ENCODE peak calls at places on chromosomes 5 and 9, in eight cellular contexts. One of them, this sample, is unnamed.

GRCh38 chr5:14615365-14615764 is 33.8 kb downstream of the OTULINL start:
- DNase-seq in PC-3: peak
- DNase-seq in WTC11: no peak
- DNase-seq in cardiac fibroblast: no peak
- DNase-seq in progenitor cell of endocrine pancreas: no peak
- DNase-seq in CD4-positive, alpha-beta T cell: no peak
- DNase-seq in PC-9: no peak
- DNase-seq in thoracic aorta: no peak
- DNase-seq in this sample: no peak

GRCh38 chr5:137954131-137954879 is 65.0 kb downstream of the PKD2L2 start:
- DNase-seq in PC-3: peak
- DNase-seq in WTC11: no peak
- DNase-seq in cardiac fibroblast: peak
- DNase-seq in progenitor cell of endocrine pancreas: no peak
- DNase-seq in CD4-positive, alpha-beta T cell: no peak
- DNase-seq in PC-9: no peak
- DNase-seq in thoracic aorta: peak
- DNase-seq in this sample: no peak

GRCh38 chr9:117706421-117707150 is 2.4 kb downstream of the TLR4 start:
- DNase-seq in PC-3: no peak
- DNase-seq in WTC11: no peak
- DNase-seq in cardiac fibroblast: peak
- DNase-seq in progenitor cell of endocrine pancreas: no peak
- DNase-seq in CD4-positive, alpha-beta T cell: no peak
- DNase-seq in PC-9: no peak
- DNase-seq in thoracic aorta: no peak
- DNase-seq in this sample: no peak

GRCh38 chr5:134530375-134531077 is 5.1 kb downstream of the JADE2 start:
- DNase-seq in PC-3: no peak
- DNase-seq in WTC11: no peak
- DNase-seq in cardiac fibroblast: no peak
- DNase-seq in progenitor cell of endocrine pancreas: no peak
- DNase-seq in CD4-positive, alpha-beta T cell: no peak
- DNase-seq in PC-9: no peak
- DNase-seq in thoracic aorta: no peak
- DNase-seq in this sample: no peak

GRCh38 chr5:146520731-146521130 is 4.7 kb upstream of the GPR151 start:
- DNase-seq in PC-3: peak
- DNase-seq in WTC11: no peak
- DNase-seq in cardiac fibroblast: no peak
- DNase-seq in progenitor cell of endocrine pancreas: no peak
- DNase-seq in CD4-positive, alpha-beta T cell: no peak
- DNase-seq in PC-9: no peak
- DNase-seq in thoracic aorta: no peak
- DNase-seq in this sample: no peak

GRCh38 chr9:35729700-35730485 is 2.1 kb downstream of the TLN1 start:
- DNase-seq in PC-3: peak
- DNase-seq in WTC11: peak
- DNase-seq in cardiac fibroblast: peak
- DNase-seq in progenitor cell of endocrine pancreas: no peak
- DNase-seq in CD4-positive, alpha-beta T cell: no peak
- DNase-seq in PC-9: no peak
- DNase-seq in thoracic aorta: no peak
- DNase-seq in this sample: no peak

GRCh38 chr5:76402251-76402879 is 720 bp upstream of the IQGAP2 start:
- DNase-seq in PC-3: no peak
- DNase-seq in WTC11: peak
- DNase-seq in cardiac fibroblast: no peak
- DNase-seq in progenitor cell of endocrine pancreas: peak
- DNase-seq in CD4-positive, alpha-beta T cell: peak
- DNase-seq in PC-9: peak
- DNase-seq in thoracic aorta: no peak
- DNase-seq in this sample: peak

GRCh38 chr5:37075399-37075950 is 173.7 kb downstream of the CPLANE1 start:
- DNase-seq in PC-3: no peak
- DNase-seq in WTC11: no peak
- DNase-seq in cardiac fibroblast: no peak
- DNase-seq in progenitor cell of endocrine pancreas: no peak
- DNase-seq in CD4-positive, alpha-beta T cell: no peak
- DNase-seq in PC-9: no peak
- DNase-seq in thoracic aorta: no peak
- DNase-seq in this sample: no peak

GRCh38 chr9:101468116-101468515 is 32.5 kb upstream of the ALDOB start:
- DNase-seq in PC-3: no peak
- DNase-seq in WTC11: no peak
- DNase-seq in cardiac fibroblast: no peak
- DNase-seq in progenitor cell of endocrine pancreas: no peak
- DNase-seq in CD4-positive, alpha-beta T cell: no peak
- DNase-seq in PC-9: no peak
- DNase-seq in thoracic aorta: no peak
- DNase-seq in this sample: no peak

GRCh38 chr5:159855476-159856157 is 60.7 kb upstream of the ADRA1B start:
- DNase-seq in PC-3: no peak
- DNase-seq in WTC11: no peak
- DNase-seq in cardiac fibroblast: peak
- DNase-seq in progenitor cell of endocrine pancreas: no peak
- DNase-seq in CD4-positive, alpha-beta T cell: no peak
- DNase-seq in PC-9: no peak
- DNase-seq in thoracic aorta: no peak
- DNase-seq in this sample: no peak

GRCh38 chr5:38167562-38167996 is 90.8 kb upstream of the EGFLAM start:
- DNase-seq in PC-3: no peak
- DNase-seq in WTC11: no peak
- DNase-seq in cardiac fibroblast: no peak
- DNase-seq in progenitor cell of endocrine pancreas: no peak
- DNase-seq in CD4-positive, alpha-beta T cell: no peak
- DNase-seq in PC-9: no peak
- DNase-seq in thoracic aorta: no peak
- DNase-seq in this sample: no peak

GRCh38 chr5:151581347-151581746 is 9.8 kb downstream of the FAT2 start:
- DNase-seq in PC-3: no peak
- DNase-seq in WTC11: no peak
- DNase-seq in cardiac fibroblast: no peak
- DNase-seq in progenitor cell of endocrine pancreas: no peak
- DNase-seq in CD4-positive, alpha-beta T cell: no peak
- DNase-seq in PC-9: no peak
- DNase-seq in thoracic aorta: no peak
- DNase-seq in this sample: no peak

GRCh38 chr9:136189394-136190236 is 15.3 kb downstream of the LHX3 start:
- DNase-seq in PC-3: no peak
- DNase-seq in WTC11: peak
- DNase-seq in cardiac fibroblast: no peak
- DNase-seq in progenitor cell of endocrine pancreas: no peak
- DNase-seq in CD4-positive, alpha-beta T cell: no peak
- DNase-seq in PC-9: no peak
- DNase-seq in thoracic aorta: no peak
- DNase-seq in this sample: no peak

GRCh38 chr5:112694853-112695709 is 42.6 kb upstream of the APC start:
- DNase-seq in PC-3: no peak
- DNase-seq in WTC11: no peak
- DNase-seq in cardiac fibroblast: peak
- DNase-seq in progenitor cell of endocrine pancreas: no peak
- DNase-seq in CD4-positive, alpha-beta T cell: no peak
- DNase-seq in PC-9: no peak
- DNase-seq in thoracic aorta: no peak
- DNase-seq in this sample: no peak

GRCh38 chr5:4643960-4644359 is 496.2 kb upstream of the ADAMTS16 start:
- DNase-seq in PC-3: no peak
- DNase-seq in WTC11: no peak
- DNase-seq in cardiac fibroblast: no peak
- DNase-seq in progenitor cell of endocrine pancreas: no peak
- DNase-seq in CD4-positive, alpha-beta T cell: no peak
- DNase-seq in PC-9: no peak
- DNase-seq in thoracic aorta: no peak
- DNase-seq in this sample: no peak

GRCh38 chr5:178642351-178642909 is 15.6 kb upstream of the CLK4 start:
- DNase-seq in PC-3: peak
- DNase-seq in WTC11: no peak
- DNase-seq in cardiac fibroblast: peak
- DNase-seq in progenitor cell of endocrine pancreas: no peak
- DNase-seq in CD4-positive, alpha-beta T cell: no peak
- DNase-seq in PC-9: peak
- DNase-seq in thoracic aorta: no peak
- DNase-seq in this sample: no peak

GRCh38 chr9:131610231-131610761 is 65.0 kb downstream of the PRRT1B start:
- DNase-seq in PC-3: no peak
- DNase-seq in WTC11: no peak
- DNase-seq in cardiac fibroblast: peak
- DNase-seq in progenitor cell of endocrine pancreas: no peak
- DNase-seq in CD4-positive, alpha-beta T cell: no peak
- DNase-seq in PC-9: no peak
- DNase-seq in thoracic aorta: no peak
- DNase-seq in this sample: no peak

GRCh38 chr5:33102551-33102950 is 338.2 kb upstream of the TARS1 start:
- DNase-seq in PC-3: no peak
- DNase-seq in WTC11: no peak
- DNase-seq in cardiac fibroblast: peak
- DNase-seq in progenitor cell of endocrine pancreas: no peak
- DNase-seq in CD4-positive, alpha-beta T cell: no peak
- DNase-seq in PC-9: no peak
- DNase-seq in thoracic aorta: no peak
- DNase-seq in this sample: no peak

GRCh38 chr9:84751921-84752320 is 82.4 kb downstream of the NTRK2 start:
- DNase-seq in PC-3: no peak
- DNase-seq in WTC11: no peak
- DNase-seq in cardiac fibroblast: no peak
- DNase-seq in progenitor cell of endocrine pancreas: no peak
- DNase-seq in CD4-positive, alpha-beta T cell: no peak
- DNase-seq in PC-9: no peak
- DNase-seq in thoracic aorta: no peak
- DNase-seq in this sample: no peak

GRCh38 chr9:130940693-130941576 is 1.9 kb upstream of the FIBCD1 start:
- DNase-seq in PC-3: peak
- DNase-seq in WTC11: peak
- DNase-seq in cardiac fibroblast: peak
- DNase-seq in progenitor cell of endocrine pancreas: peak
- DNase-seq in CD4-positive, alpha-beta T cell: peak
- DNase-seq in PC-9: peak
- DNase-seq in thoracic aorta: no peak
- DNase-seq in this sample: peak

GRCh38 chr9:136721339-136722092 is 9.1 kb downstream of the DIPK1B start:
- DNase-seq in PC-3: peak
- DNase-seq in WTC11: no peak
- DNase-seq in cardiac fibroblast: peak
- DNase-seq in progenitor cell of endocrine pancreas: no peak
- DNase-seq in CD4-positive, alpha-beta T cell: no peak
- DNase-seq in PC-9: no peak
- DNase-seq in thoracic aorta: no peak
- DNase-seq in this sample: no peak

GRCh38 chr5:9774472-9775079 is 144.4 kb upstream of the TAS2R1 start:
- DNase-seq in PC-3: peak
- DNase-seq in WTC11: peak
- DNase-seq in cardiac fibroblast: peak
- DNase-seq in progenitor cell of endocrine pancreas: no peak
- DNase-seq in CD4-positive, alpha-beta T cell: no peak
- DNase-seq in PC-9: no peak
- DNase-seq in thoracic aorta: no peak
- DNase-seq in this sample: no peak
- TF ChIP-seq CTCF in PC-3: peak
- TF ChIP-seq CTCF in WTC11: no peak
- TF ChIP-seq CTCF in cardiac fibroblast: peak
- TF ChIP-seq CTCF in progenitor cell of endocrine pancreas: peak
- TF ChIP-seq CTCF in CD4-positive, alpha-beta T cell: no peak
- TF ChIP-seq CTCF in PC-9: no peak
- TF ChIP-seq CTCF in thoracic aorta: no peak
- TF ChIP-seq CTCF in this sample: no peak

GRCh38 chr5:96326902-96327301 is 106.1 kb downstream of the PCSK1 start:
- DNase-seq in PC-3: no peak
- DNase-seq in WTC11: no peak
- DNase-seq in cardiac fibroblast: no peak
- DNase-seq in progenitor cell of endocrine pancreas: no peak
- DNase-seq in CD4-positive, alpha-beta T cell: no peak
- DNase-seq in PC-9: no peak
- DNase-seq in thoracic aorta: no peak
- DNase-seq in this sample: no peak
- TF ChIP-seq CTCF in PC-3: no peak
- TF ChIP-seq CTCF in WTC11: no peak
- TF ChIP-seq CTCF in cardiac fibroblast: no peak
- TF ChIP-seq CTCF in progenitor cell of endocrine pancreas: no peak
- TF ChIP-seq CTCF in CD4-positive, alpha-beta T cell: no peak
- TF ChIP-seq CTCF in PC-9: no peak
- TF ChIP-seq CTCF in thoracic aorta: no peak
- TF ChIP-seq CTCF in this sample: no peak

GRCh38 chr9:112726428-112726827 is 8.5 kb upstream of the INIP start:
- DNase-seq in PC-3: no peak
- DNase-seq in WTC11: no peak
- DNase-seq in cardiac fibroblast: no peak
- DNase-seq in progenitor cell of endocrine pancreas: no peak
- DNase-seq in CD4-positive, alpha-beta T cell: no peak
- DNase-seq in PC-9: no peak
- DNase-seq in thoracic aorta: no peak
- DNase-seq in this sample: no peak

GRCh38 chr9:112728401-112728800 is 10.5 kb upstream of the INIP start:
- DNase-seq in PC-3: no peak
- DNase-seq in WTC11: no peak
- DNase-seq in cardiac fibroblast: no peak
- DNase-seq in progenitor cell of endocrine pancreas: no peak
- DNase-seq in CD4-positive, alpha-beta T cell: no peak
- DNase-seq in PC-9: no peak
- DNase-seq in thoracic aorta: no peak
- DNase-seq in this sample: no peak

GRCh38 chr9:112725961-112726360 is 8.0 kb upstream of the INIP start:
- DNase-seq in PC-3: no peak
- DNase-seq in WTC11: no peak
- DNase-seq in cardiac fibroblast: no peak
- DNase-seq in progenitor cell of endocrine pancreas: no peak
- DNase-seq in CD4-positive, alpha-beta T cell: no peak
- DNase-seq in PC-9: no peak
- DNase-seq in thoracic aorta: no peak
- DNase-seq in this sample: no peak
- TF ChIP-seq CTCF in PC-3: no peak
- TF ChIP-seq CTCF in WTC11: no peak
- TF ChIP-seq CTCF in cardiac fibroblast: no peak
- TF ChIP-seq CTCF in progenitor cell of endocrine pancreas: no peak
- TF ChIP-seq CTCF in CD4-positive, alpha-beta T cell: no peak
- TF ChIP-seq CTCF in PC-9: no peak
- TF ChIP-seq CTCF in thoracic aorta: no peak
- TF ChIP-seq CTCF in this sample: no peak

GRCh38 chr9:82763631-82764030 is 299.3 kb downstream of the RASEF start:
- DNase-seq in PC-3: peak
- DNase-seq in WTC11: peak
- DNase-seq in cardiac fibroblast: no peak
- DNase-seq in progenitor cell of endocrine pancreas: no peak
- DNase-seq in CD4-positive, alpha-beta T cell: no peak
- DNase-seq in PC-9: no peak
- DNase-seq in thoracic aorta: no peak
- DNase-seq in this sample: no peak
- TF ChIP-seq CTCF in PC-3: peak
- TF ChIP-seq CTCF in WTC11: no peak
- TF ChIP-seq CTCF in cardiac fibroblast: no peak
- TF ChIP-seq CTCF in progenitor cell of endocrine pancreas: peak
- TF ChIP-seq CTCF in CD4-positive, alpha-beta T cell: no peak
- TF ChIP-seq CTCF in PC-9: peak
- TF ChIP-seq CTCF in thoracic aorta: no peak
- TF ChIP-seq CTCF in this sample: no peak

GRCh38 chr9:36788534-36788933 is 215.8 kb downstream of the MELK start:
- DNase-seq in PC-3: no peak
- DNase-seq in WTC11: peak
- DNase-seq in cardiac fibroblast: no peak
- DNase-seq in progenitor cell of endocrine pancreas: no peak
- DNase-seq in CD4-positive, alpha-beta T cell: no peak
- DNase-seq in PC-9: peak
- DNase-seq in thoracic aorta: no peak
- DNase-seq in this sample: no peak
- TF ChIP-seq CTCF in PC-3: no peak
- TF ChIP-seq CTCF in WTC11: peak
- TF ChIP-seq CTCF in cardiac fibroblast: peak
- TF ChIP-seq CTCF in progenitor cell of endocrine pancreas: peak
- TF ChIP-seq CTCF in CD4-positive, alpha-beta T cell: peak
- TF ChIP-seq CTCF in PC-9: peak
- TF ChIP-seq CTCF in thoracic aorta: no peak
- TF ChIP-seq CTCF in this sample: peak

GRCh38 chr9:128409998-128410397 is 10.7 kb upstream of the CERCAM start:
- DNase-seq in PC-3: peak
- DNase-seq in WTC11: peak
- DNase-seq in cardiac fibroblast: peak
- DNase-seq in progenitor cell of endocrine pancreas: no peak
- DNase-seq in CD4-positive, alpha-beta T cell: no peak
- DNase-seq in PC-9: peak
- DNase-seq in thoracic aorta: no peak
- DNase-seq in this sample: no peak
- TF ChIP-seq CTCF in PC-3: peak
- TF ChIP-seq CTCF in WTC11: no peak
- TF ChIP-seq CTCF in cardiac fibroblast: peak
- TF ChIP-seq CTCF in progenitor cell of endocrine pancreas: peak
- TF ChIP-seq CTCF in CD4-positive, alpha-beta T cell: no peak
- TF ChIP-seq CTCF in PC-9: no peak
- TF ChIP-seq CTCF in thoracic aorta: no peak
- TF ChIP-seq CTCF in this sample: no peak